ENCODE peak calls at places on chromosomes 7 and 10, in five cellular contexts. A, Z, T, D and B are unnamed samples. For H3K9me3, the result is how much of the 10 kb centered on the place peaks cover.

GRCh38 chr7:155676052-155676451 is 31.6 kb downstream of the RBM33 start:
- DNase-seq in A (no peak), Z (no peak), D (no peak), T (no peak), B (no peak)

GRCh38 chr7:117582219-117582704 is 102.4 kb downstream of the CFTR start:
- DNase-seq in T (no peak), D (peak), Z (no peak), A (peak), B (peak)

GRCh38 chr7:128811631-128812430 is 18.4 kb upstream of the FLNC start:
- DNase-seq in Z (no peak), D (no peak), A (no peak), T (no peak), B (peak)

GRCh38 chr7:38908759-38909335 is at the start of gene VPS41:
- DNase-seq in D (peak), A (peak), T (peak), Z (peak), B (peak)

GRCh38 chr10:4127518-4128315 is 342.7 kb upstream of the KLF6 start:
- DNase-seq in A (no peak), T (no peak), D (no peak), Z (no peak), B (peak)

GRCh38 chr10:72598769-72599701 is 26.8 kb downstream of the MICU1 start:
- DNase-seq in A (no peak), D (no peak), T (no peak), Z (peak), B (no peak)

GRCh38 chr7:46651561-46652088 is 730.6 kb upstream of the IGFBP3 start:
- DNase-seq in Z (no peak), D (no peak), T (no peak), A (no peak), B (peak)

GRCh38 chr7:116679495-116679894 is 7.5 kb downstream of the MET start:
- DNase-seq in A (no peak), T (no peak), Z (no peak), D (no peak), B (no peak)

GRCh38 chr7:19410096-19410495 is 264.9 kb upstream of the FERD3L start:
- DNase-seq in T (no peak), A (peak), Z (no peak), D (no peak), B (no peak)

GRCh38 chr7:66905689-66906088 is 15.3 kb upstream of the TMEM248 start:
- DNase-seq in A (no peak), D (no peak), T (peak), Z (no peak), B (no peak)

GRCh38 chr7:100510437-100511239 is 26.9 kb downstream of the NYAP1 start:
- DNase-seq in T (no peak), D (no peak), Z (no peak), A (no peak), B (no peak)

GRCh38 chr10:986137-986825 is 2.0 kb upstream of the GTPBP4 start:
- DNase-seq in D (peak), Z (no peak), A (peak), T (no peak), B (peak)

GRCh38 chr10:108465871-108466641 is 1301.5 kb upstream of the SORCS1 start:
- DNase-seq in Z (peak), A (no peak), T (peak), D (peak), B (no peak)

GRCh38 chr10:17519457-17519856 is 65.1 kb upstream of the ST8SIA6 start:
- DNase-seq in Z (no peak), A (no peak), T (no peak), D (no peak), B (no peak)

GRCh38 chr10:106857213-106857612 is 307.3 kb downstream of the SORCS1 start:
- DNase-seq in D (no peak), A (no peak), T (no peak), Z (no peak), B (no peak)

GRCh38 chr10:114697061-114697598 is 39.1 kb upstream of the ABLIM1 start:
- DNase-seq in Z (no peak), A (peak), D (peak), T (no peak), B (no peak)

GRCh38 chr10:123555616-123556015 is 110.5 kb upstream of the GPR26 start:
- DNase-seq in D (no peak), T (no peak), Z (no peak), A (no peak), B (no peak)

GRCh38 chr7:141864765-141865447 is 23.6 kb upstream of the PRSS37 start:
- DNase-seq in T (no peak), D (no peak), Z (no peak), A (no peak), B (no peak)

GRCh38 chr10:129679207-129679606 is 212.2 kb downstream of the MGMT start:
- DNase-seq in Z (no peak), T (no peak), A (no peak), D (no peak), B (no peak)

GRCh38 chr10:62527019-62527827 is 153.1 kb downstream of the ZNF365 start:
- DNase-seq in D (no peak), Z (no peak), A (no peak), T (no peak), B (no peak)

GRCh38 chr7:142885311-142886230 is at the start of gene TRPV6:
- DNase-seq in D (no peak), A (no peak), T (peak), Z (no peak), B (peak)

GRCh38 chr10:126420571-126421275 is 32.4 kb upstream of the ADAM12 start:
- DNase-seq in Z (no peak), D (no peak), A (no peak), T (no peak), B (peak)

GRCh38 chr7:70833726-70834125 is 298.2 kb upstream of the GALNT17 start:
- DNase-seq in Z (no peak), D (no peak), T (no peak), A (peak), B (no peak)

GRCh38 chr10:83908987-83909386 is 230.3 kb upstream of the GHITM start:
- DNase-seq in Z (peak), T (no peak), D (no peak), A (no peak), B (no peak)

GRCh38 chr10:78481842-78482241 is 448.2 kb downstream of the RPS24 start:
- DNase-seq in T (no peak), D (no peak), A (no peak), Z (no peak), B (no peak)

GRCh38 chr7:33143996-33144718 is 14.8 kb downstream of the BBS9 start:
- DNase-seq in D (peak), Z (no peak), T (no peak), A (peak), B (no peak)

GRCh38 chr7:27174077-27175004 is at the start of gene HOXA10:
- DNase-seq in A (no peak), Z (no peak), D (no peak), T (peak), B (no peak)

GRCh38 chr7:126286317-126286716 is 966.4 kb downstream of the GRM8 start:
- DNase-seq in D (no peak), Z (no peak), T (no peak), A (no peak), B (no peak)

GRCh38 chr10:62083868-62084267 is 182.4 kb downstream of the ARID5B start:
- DNase-seq in Z (no peak), D (peak), A (peak), T (no peak), B (no peak)

GRCh38 chr7:24788075-24788474 is 30.8 kb upstream of the GSDME start:
- DNase-seq in Z (no peak), A (no peak), T (no peak), D (no peak), B (no peak)

GRCh38 chr10:122461729-122462532 is 578 bp downstream of the HTRA1 start:
- DNase-seq in A (no peak), D (peak), Z (no peak), T (peak), B (no peak)

GRCh38 chr7:102063736-102064135 is 222.9 kb upstream of the SH2B2 start:
- DNase-seq in Z (no peak), A (peak), D (peak), T (peak), B (peak)

GRCh38 chr10:110446954-110447608 is 50.6 kb upstream of the DUSP5 start:
- DNase-seq in D (peak), A (peak), T (no peak), Z (no peak), B (peak)

GRCh38 chr7:7969306-7970112 is 913 bp downstream of the GLCCI1 start:
- DNase-seq in T (peak), D (peak), Z (peak), A (peak), B (peak)

GRCh38 chr7:151115121-151115835 is 29.0 kb downstream of the AGAP3 start:
- DNase-seq in Z (no peak), D (peak), A (peak), T (peak), B (peak)

GRCh38 chr7:149427893-149428292 is 33.0 kb downstream of the ZNF777 start:
- DNase-seq in T (no peak), D (no peak), A (no peak), Z (no peak), B (no peak)

GRCh38 chr10:69826094-69826493 is 24.4 kb downstream of the COL13A1 start:
- DNase-seq in T (no peak), D (no peak), A (no peak), Z (no peak), B (no peak)

GRCh38 chr7:12759112-12759511 is 71.7 kb downstream of the ARL4A start:
- DNase-seq in D (peak), Z (no peak), A (no peak), T (no peak), B (no peak)
- H3K9me3 ChIP-seq in D (under half), Z (under half), A (under half), T (under half), B (under half)

GRCh38 chr10:74827045-74827441 is 643 bp downstream of the KAT6B start:
- DNase-seq in A (no peak), D (no peak), Z (no peak), T (peak), B (no peak)

GRCh38 chr10:74825033-74825370 is 1.4 kb upstream of the KAT6B start:
- DNase-seq in T (peak), D (peak), A (no peak), Z (peak), B (no peak)

GRCh38 chr10:74824184-74825032 is 2.0 kb upstream of the KAT6B start:
- DNase-seq in Z (no peak), A (no peak), D (no peak), T (peak), B (no peak)

GRCh38 chr10:74826142-74827044 is at the start of gene KAT6B:
- DNase-seq in D (peak), A (peak), Z (peak), T (peak), B (peak)

DNA sequence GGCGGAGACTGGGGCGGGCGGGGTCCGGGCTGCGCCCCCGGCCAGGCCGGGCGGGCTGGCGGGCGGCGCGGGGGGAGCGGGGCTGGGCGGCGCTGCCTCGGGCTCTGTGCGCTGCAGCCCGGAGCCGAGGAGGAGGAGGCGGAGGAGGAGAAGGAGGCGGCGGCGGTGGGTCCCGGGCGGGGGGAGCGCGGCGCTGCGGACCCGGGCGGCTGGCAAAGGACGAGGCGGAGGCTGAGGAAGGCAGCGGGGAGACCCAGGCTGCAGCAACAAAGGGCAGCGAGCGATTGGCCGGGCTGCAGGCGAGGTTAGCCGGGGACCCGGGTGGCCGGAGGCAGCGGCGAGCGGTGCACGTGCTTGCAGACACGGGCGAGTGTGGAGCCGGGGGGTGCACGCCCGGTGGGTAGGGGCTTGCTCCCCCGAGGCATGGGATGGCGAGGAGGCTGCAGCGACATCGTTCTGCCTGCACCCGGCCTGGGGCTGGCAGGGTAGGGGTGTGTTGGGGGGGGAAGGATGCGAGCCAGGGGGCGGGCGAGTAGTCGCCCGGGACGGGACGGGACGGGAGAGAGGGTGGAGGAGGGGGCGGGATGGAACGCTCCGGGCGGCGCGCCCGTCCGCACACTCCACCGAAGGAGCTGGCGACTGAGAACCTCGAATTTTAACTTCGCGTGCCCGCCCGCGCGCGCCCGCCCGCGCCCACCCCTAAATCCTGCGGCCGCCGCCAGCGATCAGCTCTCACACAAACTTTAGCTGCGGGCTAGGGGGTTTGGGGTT is 844 bp upstream of the KAT6B start:
- DNase-seq in A (no peak), T (peak), D (no peak), Z (peak), B (peak)
- H3K23ac ChIP-seq in A (peak), T (no peak), D (peak), Z (peak), B (no peak)

DNA sequence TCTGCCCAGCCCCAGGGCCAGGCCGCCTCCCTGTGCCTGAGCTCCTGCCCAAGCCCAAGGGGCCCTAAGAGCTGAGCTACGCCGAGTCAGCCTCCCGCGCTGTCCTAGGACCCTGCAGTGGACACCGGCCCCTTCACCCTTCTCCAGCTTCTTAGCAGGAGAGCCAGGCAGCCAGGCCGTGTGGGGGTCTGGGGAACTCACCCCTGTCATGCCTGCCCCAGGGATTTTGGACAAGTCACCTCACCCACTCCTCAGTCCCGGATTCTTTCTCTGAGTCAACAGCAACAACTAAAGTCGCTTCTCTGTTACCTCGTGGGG is 79.3 kb downstream of the MKI67 start:
- DNase-seq in A (no peak), Z (no peak), T (no peak), D (no peak), B (no peak)
- H3K4me3 ChIP-seq in A (no peak), Z (no peak), T (no peak), D (no peak), B (no peak)

DNA sequence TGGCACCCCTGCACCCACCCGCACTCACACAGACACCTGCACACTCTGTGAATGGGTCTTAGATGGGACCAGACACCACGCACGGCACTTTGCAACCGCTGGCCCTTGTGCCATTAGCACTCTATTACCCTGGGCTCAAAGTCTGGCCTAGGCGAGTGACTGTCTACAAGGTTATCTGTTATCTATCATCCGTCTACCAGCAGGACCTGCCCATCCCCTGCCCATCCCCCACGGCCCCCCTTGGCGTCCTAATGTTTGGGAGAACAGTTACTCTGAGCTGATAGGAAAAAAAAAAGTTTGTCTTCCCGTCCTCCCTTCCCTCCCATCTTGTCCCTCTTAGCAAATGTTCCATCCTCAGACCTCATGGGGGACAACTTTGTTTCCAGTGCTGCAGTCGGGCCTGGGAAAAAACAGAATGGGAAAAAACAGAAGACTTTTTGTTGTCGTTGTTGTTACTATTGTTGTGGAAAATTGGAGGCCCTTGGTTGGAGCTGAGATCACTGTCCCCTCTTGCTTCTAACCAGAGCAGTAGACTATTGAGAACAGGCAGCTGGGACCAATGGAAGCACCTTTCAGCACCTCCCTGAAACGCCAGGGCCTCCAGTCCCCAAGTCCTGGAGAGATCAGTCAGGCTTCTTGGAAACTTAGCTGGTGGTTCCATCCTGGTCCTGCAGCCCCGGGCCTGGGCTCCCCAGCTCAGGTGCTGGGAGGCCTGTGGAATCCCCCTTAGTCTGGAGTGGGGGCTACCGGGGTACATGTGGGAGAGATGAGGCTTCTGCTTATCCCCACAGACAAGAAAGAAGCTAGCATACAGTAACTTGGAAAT is 12.2 kb downstream of the UNCX start:
- DNase-seq in A (no peak), T (peak), Z (no peak), D (no peak), B (no peak)
- H3K9me3 ChIP-seq in A (under half), T (under half), Z (under half), D (under half), B (under half)

GRCh38 chr7:50793115-50793946 is 10.6 kb upstream of the GRB10 start:
- DNase-seq in T (peak), D (peak), A (peak), Z (peak), B (no peak)
- H3K23ac ChIP-seq in T (no peak), D (peak), A (no peak), Z (peak), B (no peak)

GRCh38 chr10:101123085-101123814 is 7.8 kb upstream of the TLX1 start:
- DNase-seq in A (no peak), T (no peak), Z (no peak), D (no peak), B (no peak)
- H3K4me3 ChIP-seq in A (no peak), T (peak), Z (no peak), D (no peak), B (no peak)